ENCODE peak calls at places on chromosome 6, in eight cellular contexts. C is left cardiac atrium; R is endothelial cell of umbilical vein; G is effector CD4-positive, alpha-beta T cell; D is SW 1271; S is RWPE1; Y is amygdala; E is NCI-H345. F is an unnamed sample.

GRCh38 chr6:104613416-104614001 is 246.2 kb downstream of the HACE1 start:
- DNase-seq in C (no peak), R (no peak), G (no peak), D (no peak), S (no peak), Y (no peak), E (no peak), F (no peak)

GRCh38 chr6:129314575-129314974 is 395.4 kb downstream of the ARHGAP18 start:
- DNase-seq in C (peak), R (no peak), G (no peak), D (no peak), S (no peak), Y (no peak), E (no peak), F (no peak)

GRCh38 chr6:38400101-38400500 is 239.6 kb downstream of the BTBD9 start:
- DNase-seq in C (no peak), R (no peak), G (no peak), D (no peak), S (no peak), Y (no peak), E (no peak), F (no peak)

GRCh38 chr6:11324453-11325023 is 92.1 kb upstream of the NEDD9 start:
- DNase-seq in C (no peak), R (no peak), G (no peak), D (no peak), S (no peak), Y (no peak), E (no peak), F (no peak)

GRCh38 chr6:36776167-36776566 is 63.1 kb downstream of the CPNE5 start:
- DNase-seq in C (no peak), R (no peak), G (no peak), D (no peak), S (no peak), Y (no peak), E (no peak), F (no peak)

GRCh38 chr6:42259841-42260395 is 42.3 kb upstream of the MRPS10 start:
- DNase-seq in C (no peak), R (no peak), G (no peak), D (no peak), S (no peak), Y (no peak), E (no peak), F (no peak)

GRCh38 chr6:99905209-99906106 is 88.6 kb downstream of the MCHR2 start:
- DNase-seq in C (no peak), R (peak), G (no peak), D (peak), S (peak), Y (no peak), E (peak), F (peak)

GRCh38 chr6:169319561-169319960 is 65.9 kb upstream of the THBS2 start:
- DNase-seq in C (no peak), R (no peak), G (no peak), D (no peak), S (no peak), Y (no peak), E (no peak), F (no peak)

GRCh38 chr6:113598786-113599185 is 258.4 kb upstream of the MARCKS start:
- DNase-seq in C (no peak), R (no peak), G (no peak), D (no peak), S (no peak), Y (no peak), E (no peak), F (no peak)

GRCh38 chr6:25793970-25794369 is 37.9 kb downstream of the SLC17A1 start:
- DNase-seq in C (no peak), R (no peak), G (no peak), D (no peak), S (no peak), Y (no peak), E (no peak), F (no peak)

GRCh38 chr6:19433101-19433500 is 404.1 kb upstream of the ID4 start:
- DNase-seq in C (no peak), R (no peak), G (no peak), D (no peak), S (no peak), Y (no peak), E (peak), F (no peak)

GRCh38 chr6:148525453-148525852 is 182.8 kb downstream of the SASH1 start:
- DNase-seq in C (no peak), R (no peak), G (no peak), D (no peak), S (no peak), Y (no peak), E (no peak), F (no peak)

GRCh38 chr6:27130668-27131428 is 116.7 kb upstream of the PRSS16 start:
- DNase-seq in C (no peak), R (peak), G (no peak), D (no peak), S (no peak), Y (no peak), E (no peak), F (peak)

GRCh38 chr6:133241088-133241900 is at the start of gene EYA4:
- DNase-seq in C (peak), R (no peak), G (no peak), D (no peak), S (no peak), Y (no peak), E (no peak), F (no peak)

GRCh38 chr6:31547727-31548422 is 467 bp downstream of the NFKBIL1 start:
- DNase-seq in C (peak), R (no peak), G (no peak), D (no peak), S (no peak), Y (no peak), E (no peak), F (no peak)

GRCh38 chr6:164124986-164125385 is 710.5 kb downstream of the QKI start:
- DNase-seq in C (no peak), R (no peak), G (no peak), D (no peak), S (no peak), Y (no peak), E (no peak), F (no peak)

GRCh38 chr6:35327349-35328027 is 14.9 kb upstream of the PPARD start:
- DNase-seq in C (peak), R (peak), G (peak), D (no peak), S (peak), Y (no peak), E (peak), F (peak)

GRCh38 chr6:99295276-99295675 is 54.2 kb downstream of the FAXC start:
- DNase-seq in C (no peak), R (no peak), G (no peak), D (no peak), S (no peak), Y (no peak), E (no peak), F (no peak)

GRCh38 chr6:125301435-125302391 is at the start of gene HDDC2:
- DNase-seq in C (peak), R (peak), G (peak), D (peak), S (peak), Y (peak), E (peak), F (peak)

F was measured in OCI-LY7.